ENCODE peak calls at places on chromosomes 12 and 14, in nine cellular contexts. C is neuronal stem cell, H is fibroblast of the conjunctiva, B is amygdala, V is gastrocnemius medialis, Q is Daoy, U is AG09319, O is NCI-H1105 treated with DMSO at 0.1 percent for 48 hours, Y is lower leg skin. F is an unnamed sample.

GRCh38 chr12:79155703-79156102 is 291.1 kb downstream of the SYT1 start:
- DNase-seq in U (peak), H (no peak), B (no peak), C (no peak), V (no peak), Q (no peak), Y (no peak), O (no peak), F (no peak)

GRCh38 chr12:19451196-19451595 is 11.9 kb downstream of the AEBP2 start:
- DNase-seq in U (no peak), V (no peak), C (no peak), B (no peak), Q (peak), Y (no peak), O (no peak), H (no peak), F (no peak)

GRCh38 chr14:50725761-50726160 is 57.7 kb upstream of the SAV1 start:
- DNase-seq in U (no peak), O (no peak), Q (no peak), Y (no peak), V (no peak), H (no peak), B (no peak), C (no peak), F (no peak)

GRCh38 chr12:8987163-8987562 is 2.2 kb upstream of the KLRG1 start:
- DNase-seq in C (no peak), B (no peak), O (no peak), H (no peak), U (no peak), Q (no peak), V (no peak), Y (no peak), F (no peak)

GRCh38 chr12:49364989-49365388 is 2.3 kb upstream of the SPATS2 start:
- DNase-seq in B (no peak), V (no peak), Y (no peak), C (no peak), O (no peak), Q (peak), U (no peak), H (no peak), F (no peak)

GRCh38 chr14:67666733-67667132 is 7.7 kb downstream of the VTI1B start:
- DNase-seq in O (no peak), U (no peak), C (no peak), Y (no peak), V (no peak), H (no peak), Q (no peak), B (no peak), F (no peak)

GRCh38 chr12:116244001-116244400 is 33.5 kb downstream of the MED13L start:
- DNase-seq in U (peak), H (no peak), O (no peak), Y (no peak), V (no peak), B (no peak), Q (peak), C (no peak), F (peak)

GRCh38 chr12:32603858-32604257 is 75.2 kb upstream of the DNM1L start:
- DNase-seq in O (no peak), V (no peak), H (no peak), C (no peak), Y (no peak), B (no peak), Q (peak), U (peak), F (no peak)

GRCh38 chr12:93370947-93371346 is 6.8 kb upstream of the NUDT4 start:
- DNase-seq in O (no peak), V (no peak), B (no peak), H (no peak), Q (no peak), U (no peak), C (no peak), Y (no peak), F (no peak)

GRCh38 chr12:86261142-86261541 is 5.0 kb upstream of the MGAT4C start:
- DNase-seq in Q (no peak), U (no peak), Y (no peak), C (no peak), V (no peak), O (no peak), H (no peak), B (no peak), F (no peak)

GRCh38 chr14:67987596-67987995 is 168.0 kb downstream of the RAD51B start:
- DNase-seq in C (no peak), Y (no peak), B (no peak), U (no peak), V (no peak), Q (peak), O (no peak), H (peak), F (no peak)

GRCh38 chr12:106123551-106123991 is 15.2 kb downstream of the NUAK1 start:
- DNase-seq in H (no peak), B (no peak), U (no peak), Y (peak), C (no peak), Q (peak), O (no peak), V (peak), F (no peak)

GRCh38 chr12:13383379-13383778 is 186.9 kb downstream of the EMP1 start:
- DNase-seq in Y (no peak), Q (no peak), B (no peak), H (no peak), U (no peak), V (no peak), O (no peak), C (no peak), F (no peak)

GRCh38 chr14:61749867-61750266 is 12.4 kb upstream of the SNAPC1 start:
- DNase-seq in O (peak), Q (peak), U (no peak), V (no peak), H (no peak), B (no peak), C (no peak), Y (no peak), F (peak)

GRCh38 chr12:52672321-52672933 is 7.8 kb downstream of the KRT1 start:
- DNase-seq in O (no peak), Y (no peak), C (no peak), B (no peak), V (no peak), H (no peak), Q (peak), U (no peak), F (no peak)

GRCh38 chr14:69719501-69719951 is 47.4 kb upstream of the SRSF5 start:
- DNase-seq in C (no peak), U (peak), B (no peak), Y (no peak), Q (peak), H (peak), V (peak), O (no peak), F (peak)

GRCh38 chr14:23351681-23352505 is 794 bp downstream of the SLC22A17 start:
- DNase-seq in B (peak), V (no peak), O (peak), Q (peak), Y (no peak), H (no peak), C (peak), U (no peak), F (peak)

GRCh38 chr12:49026101-49026500 is 7.5 kb upstream of the PRKAG1 start:
- DNase-seq in Q (no peak), C (no peak), B (no peak), H (no peak), O (no peak), U (no peak), V (no peak), Y (no peak), F (no peak)

GRCh38 chr14:34699873-34700621 is 14.3 kb downstream of the CFL2 start:
- DNase-seq in Q (peak), H (peak), O (no peak), Y (no peak), C (no peak), V (no peak), B (no peak), U (peak), F (peak)

GRCh38 chr12:62194616-62195015 is 65.6 kb upstream of the USP15 start:
- DNase-seq in Y (no peak), B (no peak), C (no peak), O (no peak), U (no peak), H (no peak), V (no peak), Q (no peak), F (no peak)

GRCh38 chr14:94641632-94641955 is 29.4 kb downstream of the SERPINA3 start:
- DNase-seq in B (no peak), V (no peak), H (no peak), O (no peak), Q (no peak), U (no peak), C (no peak), Y (no peak), F (no peak)